ENCODE peak calls at places on chromosomes 5 and 9, in five cellular contexts. S, F, R, B and Q are unnamed samples.

GRCh38 chr5:59790399-59791130 is 103.0 kb downstream of the PDE4D start:
- DNase-seq in S (no peak), F (peak), R (no peak), B (no peak), Q (no peak)

GRCh38 chr9:98810106-98810840 is 2.8 kb downstream of the GALNT12 start:
- DNase-seq in S (no peak), F (no peak), R (no peak), B (no peak), Q (no peak)

GRCh38 chr5:176771102-176771845 is 39.1 kb upstream of the UNC5A start:
- DNase-seq in S (no peak), F (no peak), R (no peak), B (no peak), Q (no peak)

GRCh38 chr5:181205735-181206401 is 872 bp upstream of the TRIM7 start:
- DNase-seq in S (no peak), F (no peak), R (no peak), B (no peak), Q (no peak)

GRCh38 chr5:83552275-83552674 is 80.7 kb downstream of the VCAN start:
- DNase-seq in S (no peak), F (peak), R (no peak), B (no peak), Q (no peak)

GRCh38 chr9:101480386-101480785 is 44.8 kb upstream of the ALDOB start:
- DNase-seq in S (no peak), F (peak), R (no peak), B (no peak), Q (no peak)

GRCh38 chr9:137044502-137045177 is 1.3 kb downstream of the NPDC1 start:
- DNase-seq in S (no peak), F (no peak), R (no peak), B (no peak), Q (no peak)

GRCh38 chr9:68825755-68826500 is 120.9 kb downstream of the PIP5K1B start:
- DNase-seq in S (no peak), F (no peak), R (no peak), B (no peak), Q (no peak)

GRCh38 chr9:127185931-127186781 is 63.7 kb upstream of the ANGPTL2 start:
- DNase-seq in S (no peak), F (no peak), R (no peak), B (no peak), Q (no peak)

GRCh38 chr5:77358566-77359205 is 133.4 kb downstream of the WDR41 start:
- DNase-seq in S (no peak), F (peak), R (no peak), B (no peak), Q (no peak)

GRCh38 chr9:136339173-136339957 is 12.0 kb downstream of the GPSM1 start:
- DNase-seq in S (peak), F (peak), R (no peak), B (no peak), Q (no peak)

GRCh38 chr9:79166005-79166404 is 405.8 kb upstream of the TLE4 start:
- DNase-seq in S (no peak), F (peak), R (no peak), B (no peak), Q (no peak)

GRCh38 chr9:10268500-10269485 is 344.0 kb downstream of the PTPRD start:
- DNase-seq in S (peak), F (peak), R (no peak), B (no peak), Q (no peak)